ENCODE peak calls at places on chromosomes 11 and 22, in four cellular contexts. A is non-pigmented ciliary epithelial cell, C is GM12892, S is glutamatergic neuron. X is an unnamed sample.

GRCh38 chr11:104826772-104827171 is 71.5 kb downstream of the CASP12 start:
- DNase-seq in A (no peak), C (no peak), S (no peak), X (no peak)

GRCh38 chr11:134616048-134616447 is 204.0 kb upstream of the B3GAT1 start:
- DNase-seq in A (no peak), C (no peak), S (no peak), X (no peak)

GRCh38 chr11:47867821-47868220 is 19.7 kb upstream of the NUP160 start:
- DNase-seq in A (no peak), C (no peak), S (no peak), X (no peak)

GRCh38 chr11:67099841-67100324 is 19.2 kb upstream of the KDM2A start:
- DNase-seq in A (no peak), C (no peak), S (no peak), X (no peak)

GRCh38 chr11:72792437-72793021 is 1.3 kb downstream of the STARD10 start:
- DNase-seq in A (no peak), C (peak), S (no peak), X (no peak)

GRCh38 chr22:44995715-44996114 is 14.1 kb downstream of the PHF21B start:
- DNase-seq in A (no peak), C (no peak), S (no peak), X (no peak)

GRCh38 chr22:39920134-39920743 is 19.4 kb downstream of the GRAP2 start:
- DNase-seq in A (no peak), C (no peak), S (no peak), X (no peak)

GRCh38 chr11:25298450-25298849 is 801.6 kb downstream of the LUZP2 start:
- DNase-seq in A (no peak), C (no peak), S (no peak), X (no peak)

GRCh38 chr11:26849009-26849408 is 127.1 kb upstream of the SLC5A12 start:
- DNase-seq in A (no peak), C (no peak), S (peak), X (no peak)

GRCh38 chr22:24420072-24420976 is 7.1 kb upstream of the ADORA2A start:
- DNase-seq in A (no peak), C (no peak), S (peak), X (no peak)

GRCh38 chr11:102389253-102389652 is 42.2 kb downstream of the BIRC2 start:
- DNase-seq in A (no peak), C (no peak), S (no peak), X (no peak)

GRCh38 chr11:71078482-71078881 is 173.9 kb downstream of the SHANK2 start:
- DNase-seq in A (no peak), C (no peak), S (no peak), X (no peak)

GRCh38 chr11:74951241-74951640 is 2.2 kb downstream of the SPCS2 start:
- DNase-seq in A (no peak), C (no peak), S (no peak), X (no peak)

GRCh38 chr11:74429205-74429604 is 31.0 kb upstream of the PGM2L1 start:
- DNase-seq in A (no peak), C (no peak), S (no peak), X (no peak)

GRCh38 chr11:27722117-27722844 is 22.0 kb upstream of the BDNF start:
- DNase-seq in A (no peak), C (no peak), S (peak), X (no peak)

GRCh38 chr11:86149813-86150212 is 80.9 kb upstream of the PICALM start:
- DNase-seq in A (no peak), C (no peak), S (no peak), X (no peak)

GRCh38 chr11:68312117-68312779 is at the start of gene LRP5:
- DNase-seq in A (no peak), C (peak), S (peak), X (no peak)

GRCh38 chr11:77136784-77137420 is 8.9 kb downstream of the MYO7A start:
- DNase-seq in A (no peak), C (no peak), S (no peak), X (no peak)

GRCh38 chr22:44364750-44365118 is 52.0 kb upstream of the SHISAL1 start:
- DNase-seq in A (no peak), C (no peak), S (peak), X (no peak)

GRCh38 chr11:106624377-106624776 is 393.9 kb downstream of the GUCY1A2 start:
- DNase-seq in A (no peak), C (no peak), S (no peak), X (no peak)